ENCODE peak calls at places on chromosomes 3 and 15, in six cellular contexts. R is dorsolateral prefrontal cortex, T is psoas muscle, B is pancreas, D is endothelial cell of umbilical vein, S is type B pancreatic cell. F is an unnamed sample.

GRCh38 chr3:67075295-67075694 is 77.2 kb downstream of the KBTBD8 start:
- DNase-seq in S (no peak), D (no peak), R (no peak), B (no peak), T (no peak), F (no peak)

GRCh38 chr15:29838352-29839010 is 16.2 kb upstream of the TJP1 start:
- DNase-seq in T (no peak), S (no peak), B (no peak), D (no peak), R (no peak), F (no peak)

GRCh38 chr3:67083277-67083676 is 85.2 kb downstream of the KBTBD8 start:
- DNase-seq in R (no peak), S (no peak), T (no peak), D (peak), B (no peak), F (no peak)

GRCh38 chr15:35810007-35810406 is 264.0 kb upstream of the DPH6 start:
- DNase-seq in B (no peak), D (no peak), S (no peak), R (no peak), T (no peak), F (no peak)

GRCh38 chr3:45453083-45453482 is 64.7 kb downstream of the LARS2 start:
- DNase-seq in T (no peak), S (no peak), R (no peak), D (no peak), B (no peak), F (no peak)

GRCh38 chr3:168885028-168885427 is 778.5 kb downstream of the MECOM start:
- DNase-seq in D (peak), B (no peak), S (no peak), T (no peak), R (no peak), F (no peak)

GRCh38 chr15:61115241-61115640 is 113.9 kb downstream of the RORA start:
- DNase-seq in D (no peak), R (no peak), S (no peak), B (no peak), T (no peak), F (no peak)

GRCh38 chr3:54719914-54720313 is 207.9 kb downstream of the LRTM1 start:
- DNase-seq in S (no peak), R (no peak), D (no peak), B (no peak), T (no peak), F (no peak)

GRCh38 chr15:73249499-73249898 is 119.3 kb downstream of the HCN4 start:
- DNase-seq in T (no peak), B (no peak), R (no peak), D (no peak), S (no peak), F (no peak)

GRCh38 chr3:107431048-107431297 is 53.7 kb downstream of the CCDC54 start:
- DNase-seq in D (peak), R (peak), T (no peak), S (no peak), B (no peak), F (no peak)

GRCh38 chr3:52838561-52839267 is 3.9 kb upstream of the MUSTN1 start:
- DNase-seq in S (no peak), B (no peak), T (no peak), D (no peak), R (no peak), F (no peak)

GRCh38 chr15:64985382-64986033 is 4.2 kb downstream of the SPG21 start:
- DNase-seq in D (peak), R (no peak), B (no peak), T (no peak), S (no peak), F (no peak)

GRCh38 chr3:194259982-194260856 is 90.9 kb downstream of the CPN2 start:
- DNase-seq in T (no peak), S (no peak), R (no peak), D (peak), B (no peak), F (no peak)

GRCh38 chr3:51967384-51968174 is at the start of gene PCBP4:
- DNase-seq in R (peak), D (peak), T (peak), S (no peak), B (peak), F (no peak)

GRCh38 chr3:137808015-137808414 is 43.9 kb downstream of the SOX14 start:
- DNase-seq in T (no peak), B (no peak), S (no peak), D (no peak), R (no peak), F (no peak)

GRCh38 chr3:141875893-141876380 is 506 bp upstream of the ATP1B3 start:
- DNase-seq in R (peak), T (peak), D (peak), S (peak), B (no peak), F (no peak)

GRCh38 chr3:194787650-194788049 is 102.0 kb downstream of the FAM43A start:
- DNase-seq in D (no peak), B (no peak), T (no peak), S (peak), R (no peak), F (no peak)

GRCh38 chr3:160810360-160810759 is 54.3 kb downstream of the PPM1L start:
- DNase-seq in B (no peak), T (peak), S (no peak), D (no peak), R (no peak), F (no peak)

GRCh38 chr15:22845289-22845900 is 6.9 kb downstream of the NIPA2 start:
- DNase-seq in D (no peak), B (no peak), R (no peak), T (no peak), S (no peak), F (no peak)

GRCh38 chr3:115651599-115651998 is 28.3 kb downstream of the GAP43 start:
- DNase-seq in R (no peak), D (no peak), B (no peak), S (no peak), T (no peak), F (no peak)

GRCh38 chr3:48990636-48991421 is 788 bp downstream of the P4HTM start:
- DNase-seq in R (no peak), D (peak), T (no peak), S (no peak), B (peak), F (no peak)

GRCh38 chr3:49017646-49017977 is 768 bp downstream of the DALRD3 start:
- DNase-seq in D (peak), S (no peak), T (no peak), B (no peak), R (no peak), F (no peak)

GRCh38 chr3:130480736-130481135 is 36.2 kb upstream of the COL6A6 start:
- DNase-seq in R (no peak), B (no peak), T (no peak), D (no peak), S (no peak), F (no peak)

GRCh38 chr3:149901770-149902169 is 68.9 kb downstream of the PFN2 start:
- DNase-seq in T (no peak), R (no peak), B (no peak), D (no peak), S (no peak), F (no peak)

GRCh38 chr3:183287301-183287971 is 34.4 kb downstream of the B3GNT5 start:
- DNase-seq in T (peak), B (no peak), R (no peak), S (no peak), D (peak), F (no peak)

GRCh38 chr3:157073810-157074209 is 86.1 kb downstream of the CCNL1 start:
- DNase-seq in D (peak), B (no peak), R (no peak), S (no peak), T (no peak), F (no peak)

GRCh38 chr3:48112813-48113212 is 75.4 kb downstream of the CDC25A start:
- DNase-seq in B (no peak), R (no peak), T (no peak), S (no peak), D (no peak), F (no peak)

GRCh38 chr3:30355622-30356021 is 250.8 kb upstream of the TGFBR2 start:
- DNase-seq in R (no peak), T (no peak), D (no peak), B (no peak), S (no peak), F (no peak)

GRCh38 chr15:85692873-85693272 is 101.9 kb downstream of the KLHL25 start:
- DNase-seq in T (no peak), B (no peak), D (no peak), R (no peak), S (no peak), F (no peak)

GRCh38 chr3:183695569-183696364 is 1.8 kb upstream of the YEATS2 start:
- DNase-seq in R (no peak), S (no peak), T (no peak), D (no peak), B (no peak), F (no peak)

GRCh38 chr3:52444860-52445793 is at the start of gene SEMA3G:
- DNase-seq in B (peak), D (peak), R (no peak), S (no peak), T (peak), F (peak)

GRCh38 chr3:97979610-97980009 is 7.4 kb upstream of the RIOX2 start:
- DNase-seq in T (no peak), B (no peak), R (no peak), S (no peak), D (no peak), F (no peak)

GRCh38 chr3:34174740-34175139 is 376.3 kb downstream of the PDCD6IP start:
- DNase-seq in S (no peak), T (no peak), R (no peak), D (no peak), B (no peak), F (no peak)

GRCh38 chr3:47283193-47283537 is 421 bp downstream of the KLHL18 start:
- DNase-seq in R (peak), D (peak), B (peak), S (no peak), T (no peak), F (no peak)

GRCh38 chr3:27165348-27165747 is 203.8 kb downstream of the NEK10 start:
- DNase-seq in R (no peak), S (no peak), B (no peak), T (no peak), D (no peak), F (no peak)

GRCh38 chr15:85865070-85865684 is 70.5 kb upstream of the KLHL25 start:
- DNase-seq in B (no peak), S (no peak), D (peak), R (peak), T (peak), F (no peak)

GRCh38 chr3:126891791-126892190 is 91.1 kb upstream of the PLXNA1 start:
- DNase-seq in R (no peak), B (no peak), S (no peak), D (no peak), T (no peak), F (no peak)

GRCh38 chr15:78131295-78132021 is at the start of gene CIB2:
- DNase-seq in R (no peak), B (peak), D (peak), T (peak), S (peak), F (peak)

GRCh38 chr3:143612541-143612940 is 235.7 kb downstream of the SLC9A9 start:
- DNase-seq in T (no peak), R (no peak), D (no peak), S (no peak), B (no peak), F (no peak)

GRCh38 chr3:143604849-143605660 is 243.2 kb downstream of the SLC9A9 start:
- DNase-seq in R (no peak), B (no peak), S (no peak), D (no peak), T (no peak), F (no peak)

GRCh38 chr3:143605661-143605950 is 242.7 kb downstream of the SLC9A9 start:
- DNase-seq in D (no peak), T (no peak), B (no peak), S (no peak), R (no peak), F (no peak)

GRCh38 chr3:143613226-143613625 is 235.0 kb downstream of the SLC9A9 start:
- DNase-seq in S (no peak), D (no peak), B (no peak), R (no peak), T (no peak), F (no peak)

GRCh38 chr3:143608966-143609365 is 239.3 kb downstream of the SLC9A9 start:
- DNase-seq in R (no peak), S (no peak), D (no peak), T (no peak), B (no peak), F (no peak)
- TF ChIP-seq CTCF in R (no peak), S (no peak), D (no peak), T (no peak), B (no peak), F (no peak)

GRCh38 chr3:86381247-86381646 is 609.7 kb downstream of the VGLL3 start:
- DNase-seq in D (no peak), B (no peak), R (no peak), T (no peak), S (no peak), F (no peak)

GRCh38 chr3:86382556-86382955 is 608.4 kb downstream of the VGLL3 start:
- DNase-seq in D (no peak), R (no peak), S (no peak), B (no peak), T (no peak), F (no peak)
- TF ChIP-seq CTCF in D (no peak), R (no peak), S (no peak), B (no peak), T (no peak), F (no peak)

GRCh38 chr15:95025924-95026728 is 794.8 kb downstream of the MCTP2 start:
- DNase-seq in T (peak), S (no peak), R (no peak), D (peak), B (no peak), F (no peak)
- TF ChIP-seq CTCF in T (peak), S (peak), R (peak), D (peak), B (no peak), F (no peak)

GRCh38 chr15:88794001-88794400 is 9.2 kb upstream of the ACAN start:
- DNase-seq in T (no peak), D (no peak), S (no peak), B (no peak), R (no peak), F (no peak)

GRCh38 chr15:88790486-88790885 is 12.8 kb upstream of the ACAN start:
- DNase-seq in D (no peak), S (no peak), R (no peak), B (no peak), T (no peak), F (no peak)

GRCh38 chr15:88788816-88789215 is 14.4 kb upstream of the ACAN start:
- DNase-seq in D (no peak), B (no peak), R (no peak), T (no peak), S (no peak), F (no peak)

GRCh38 chr15:88791637-88792036 is 11.6 kb upstream of the ACAN start:
- DNase-seq in B (no peak), S (no peak), T (no peak), D (no peak), R (no peak), F (no peak)

DNA sequence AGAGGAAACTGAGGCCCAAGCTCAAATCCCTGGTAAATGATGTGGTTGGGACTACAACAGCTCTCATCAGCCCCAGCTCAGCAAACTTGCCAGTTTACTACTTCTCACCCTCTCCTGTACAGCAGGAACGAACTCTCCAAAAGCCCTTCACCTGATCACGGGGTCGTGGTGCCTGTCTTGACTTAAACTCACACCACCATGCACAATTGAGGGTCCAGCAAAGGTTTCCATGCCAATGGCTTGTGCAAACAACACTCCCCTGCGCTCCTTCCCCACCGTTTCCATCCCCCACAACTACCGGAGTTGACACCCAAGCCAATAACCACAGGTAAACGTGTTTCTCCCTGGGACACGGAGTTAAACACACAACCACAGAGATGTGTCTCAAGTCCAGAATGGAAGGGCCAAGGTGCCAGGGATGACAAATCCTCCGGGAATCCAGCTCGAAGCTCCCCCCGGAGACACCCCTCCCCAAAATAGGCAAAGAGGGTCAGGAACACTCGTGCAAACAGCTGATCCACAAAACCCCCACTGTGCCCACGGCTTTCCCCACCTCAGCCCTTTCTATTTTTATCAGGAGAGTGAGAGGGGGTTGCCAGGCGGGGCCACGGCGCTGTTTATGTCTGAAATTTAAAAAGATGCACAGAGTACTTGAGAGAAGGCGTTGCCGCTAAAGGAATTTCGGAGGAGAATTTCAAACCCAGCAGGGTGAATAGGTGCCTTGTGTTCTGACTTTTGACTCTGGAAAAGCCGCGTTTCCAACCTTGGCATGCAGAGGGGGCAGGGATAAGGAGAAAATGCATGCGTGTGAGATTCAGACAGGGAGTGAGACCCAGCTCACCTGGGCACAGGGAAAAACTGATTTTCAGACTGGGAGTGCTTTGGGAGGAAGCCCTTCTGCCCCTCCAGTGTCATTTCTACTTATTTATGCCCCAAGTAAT is 10.6 kb upstream of the ACAN start:
- DNase-seq in B (no peak), R (no peak), T (no peak), S (no peak), D (no peak), F (no peak)
- TF ChIP-seq CTCF in B (no peak), R (no peak), T (no peak), S (no peak), D (no peak), F (no peak)

GRCh38 chr3:13353936-13354542 is 66.1 kb downstream of the NUP210 start:
- DNase-seq in R (no peak), T (no peak), S (no peak), D (no peak), B (no peak), F (no peak)
- TF ChIP-seq CTCF in R (peak), T (no peak), S (peak), D (peak), B (no peak), F (no peak)

GRCh38 chr3:14452676-14453367 is 50.4 kb downstream of the SLC6A6 start:
- DNase-seq in T (peak), S (no peak), R (peak), D (peak), B (peak), F (no peak)
- TF ChIP-seq CTCF in T (peak), S (peak), R (peak), D (peak), B (no peak), F (no peak)